ENCODE peak calls at places on chromosomes 6 and 20, in ten cellular contexts. H, J, X, N, C, Z, S, E, B and G are unnamed samples.

GRCh38 chr20:63890616-63891015 is 4.3 kb upstream of the DNAJC5 start:
- DNase-seq in B (no peak), X (no peak), H (no peak), C (no peak), E (no peak), J (peak; percentile 40), Z (no peak), S (no peak), N (no peak), G (no peak)

GRCh38 chr6:29025927-29026585 is 18.9 kb downstream of the OR2W1 start:
- DNase-seq in X (no peak), J (no peak), B (no peak), Z (no peak), S (no peak), E (no peak), N (no peak), H (no peak), C (no peak), G (no peak)

GRCh38 chr6:116101298-116101718 is 655 bp downstream of the NT5DC1 start:
- DNase-seq in E (no peak), X (no peak), J (no peak), Z (no peak), H (no peak), N (no peak), S (no peak), C (no peak), B (no peak), G (no peak)

GRCh38 chr6:169201985-169202384 is 51.7 kb downstream of the THBS2 start:
- DNase-seq in X (no peak), N (no peak), E (no peak), H (no peak), Z (no peak), B (no peak), C (no peak), S (no peak), J (no peak), G (no peak)

GRCh38 chr6:37354526-37355384 is 972 bp downstream of the RNF8 start:
- DNase-seq in E (no peak), H (no peak), N (no peak), X (no peak), S (peak; percentile 28), C (no peak), B (peak; percentile 61), Z (no peak), J (peak; percentile 65), G (no peak)

GRCh38 chr6:28895131-28895812 is 28.5 kb downstream of the TRIM27 start:
- DNase-seq in X (peak; percentile 95), Z (peak; percentile 88), C (peak; percentile 98), J (peak; percentile 91), S (peak; percentile 94), B (peak; percentile 90), H (peak; percentile 95), N (no peak), E (peak; percentile 92), G (peak; percentile 90)

GRCh38 chr6:157760589-157761330 is 62.3 kb upstream of the SNX9 start:
- DNase-seq in H (no peak), S (no peak), N (no peak), C (peak; percentile 93), X (no peak), Z (peak; percentile 88), B (no peak), J (no peak), E (peak; percentile 65), G (peak; percentile 37)

GRCh38 chr20:53557157-53557556 is 36.5 kb downstream of the ZNF217 start:
- DNase-seq in E (no peak), J (no peak), S (no peak), B (no peak), Z (no peak), N (no peak), X (no peak), C (no peak), H (no peak), G (no peak)

GRCh38 chr20:50731930-50732690 is 730 bp downstream of the PARD6B start:
- DNase-seq in B (no peak), X (no peak), H (no peak), C (no peak), Z (no peak), E (no peak), S (peak; percentile 6), J (no peak), N (no peak), G (no peak)

GRCh38 chr6:129748901-129749748 is 39.1 kb upstream of the ARHGAP18 start:
- DNase-seq in J (no peak), N (no peak), E (no peak), X (no peak), Z (peak; percentile 72), H (no peak), B (no peak), S (no peak), C (peak; percentile 42), G (no peak)

GRCh38 chr6:5094327-5094726 is 9.2 kb downstream of the PPP1R3G start:
- DNase-seq in B (no peak), J (no peak), S (no peak), C (peak; percentile 84), X (no peak), E (no peak), H (no peak), Z (peak; percentile 97), N (no peak), G (peak; percentile 91)

GRCh38 chr6:28224131-28225055 is 682 bp upstream of the ZSCAN9 start:
- DNase-seq in Z (no peak), J (no peak), H (no peak), N (no peak), B (no peak), S (no peak), X (no peak), C (no peak), E (no peak), G (no peak)

GRCh38 chr6:116127771-116128493 is 2.0 kb upstream of the COL10A1 start:
- DNase-seq in C (no peak), N (no peak), E (no peak), B (no peak), Z (peak; percentile 14), X (no peak), H (no peak), S (no peak), J (no peak), G (no peak)

GRCh38 chr20:21052241-21052640 is 53.9 kb downstream of the LINC00237 start:
- DNase-seq in B (no peak), J (no peak), H (no peak), X (no peak), N (no peak), C (no peak), Z (no peak), S (no peak), E (no peak), G (no peak)

GRCh38 chr6:40349566-40350192 is 237.5 kb downstream of the LRFN2 start:
- DNase-seq in E (no peak), H (no peak), Z (no peak), X (no peak), B (no peak), S (no peak), C (no peak), J (no peak), N (no peak), G (no peak)

GRCh38 chr20:46400828-46401477 is 5.5 kb downstream of the ELMO2 start:
- DNase-seq in H (no peak), E (no peak), S (no peak), C (peak; percentile 45), J (no peak), N (no peak), Z (peak; percentile 42), B (no peak), X (no peak), G (no peak)

GRCh38 chr6:134774244-134774643 is 175.7 kb downstream of the ALDH8A1 start:
- DNase-seq in J (no peak), N (no peak), C (peak; percentile 77), S (no peak), E (no peak), H (peak; percentile 54), Z (peak; percentile 81), B (no peak), X (no peak), G (peak; percentile 84)

GRCh38 chr6:16619017-16619416 is 142.2 kb downstream of the ATXN1 start:
- DNase-seq in J (no peak), H (no peak), Z (no peak), C (no peak), S (no peak), N (no peak), X (no peak), E (no peak), B (no peak), G (no peak)

GRCh38 chr20:63976980-63977391 is 2.5 kb downstream of the SAMD10 start:
- DNase-seq in J (no peak), C (no peak), Z (no peak), E (no peak), N (no peak), H (no peak), S (no peak), X (peak; percentile 80), B (no peak), G (no peak)

GRCh38 chr6:33081098-33081824 is 5.5 kb downstream of the HLA-DPB1 start:
- DNase-seq in X (no peak), E (no peak), C (no peak), Z (no peak), N (no peak), B (no peak), H (no peak), J (no peak), S (no peak), G (no peak)

GRCh38 chr6:148818939-148819575 is 72.2 kb downstream of the UST start:
- DNase-seq in N (no peak), J (no peak), S (no peak), H (no peak), Z (peak; percentile 76), X (no peak), C (peak; percentile 22), E (no peak), B (no peak), G (no peak)

GRCh38 chr20:51876511-51876910 is 74.2 kb upstream of the SALL4 start:
- DNase-seq in S (no peak), B (no peak), C (no peak), J (no peak), H (no peak), Z (peak; percentile 11), E (no peak), X (no peak), N (no peak), G (no peak)

GRCh38 chr20:59030911-59031310 is 1.2 kb downstream of the ATP5F1E start:
- DNase-seq in X (no peak), Z (no peak), H (no peak), J (no peak), E (no peak), C (no peak), N (no peak), B (no peak), S (no peak), G (no peak)

GRCh38 chr6:118206221-118206620 is 299.2 kb downstream of the SLC35F1 start:
- DNase-seq in H (no peak), E (no peak), B (no peak), J (no peak), X (no peak), Z (no peak), S (no peak), C (no peak), N (no peak), G (no peak)

GRCh38 chr6:16688984-16689636 is 72.2 kb downstream of the ATXN1 start:
- DNase-seq in Z (peak; percentile 92), S (no peak), J (no peak), X (no peak), B (no peak), E (no peak), C (peak; percentile 91), H (no peak), N (no peak), G (peak; percentile 63)